ENCODE peak calls at places on chromosome 17, in four cellular contexts. B is endothelial cell, J is RWPE2, D is PC-3. T is an unnamed sample.

GRCh38 chr17:74235040-74235581 is 21.7 kb downstream of the TTYH2 start:
- DNase-seq in B (no peak), J (peak; percentile 42), D (no peak), T (no peak)

GRCh38 chr17:74148901-74149596 is 54.4 kb upstream of the RPL38 start:
- DNase-seq in J (peak; percentile 5), B (no peak), D (no peak), T (no peak)

GRCh38 chr17:17480593-17481148 is 3.9 kb downstream of the MED9 start:
- DNase-seq in D (no peak), B (no peak), J (no peak), T (no peak)

GRCh38 chr17:68424188-68424587 is 33.1 kb downstream of the WIPI1 start:
- DNase-seq in B (no peak), D (no peak), J (no peak), T (no peak)

GRCh38 chr17:44610871-44611270 is 45.4 kb upstream of the MEIOC start:
- DNase-seq in J (no peak), D (no peak), B (no peak), T (peak; percentile 24)

GRCh38 chr17:67746704-67747571 is 29.2 kb downstream of the NOL11 start:
- DNase-seq in B (no peak), J (no peak), D (no peak), T (no peak)

GRCh38 chr17:38868095-38868967 is 1.5 kb upstream of the LASP1 start:
- DNase-seq in D (no peak), B (peak; percentile 36), J (no peak), T (no peak)

GRCh38 chr17:72421128-72422092 is 300.6 kb downstream of the SOX9 start:
- DNase-seq in J (peak; percentile 97), D (peak; percentile 100), B (no peak), T (peak; percentile 99)

GRCh38 chr17:77420804-77421634 is 280.2 kb downstream of the SEC14L1 start:
- DNase-seq in J (no peak), B (peak; percentile 44), D (no peak), T (peak; percentile 82)

GRCh38 chr17:69084911-69085310 is 24.2 kb upstream of the ABCA9 start:
- DNase-seq in D (peak; percentile 48), B (peak; percentile 21), J (no peak), T (no peak)

GRCh38 chr17:82889496-82890338 is 49.9 kb upstream of the ZNF750 start:
- DNase-seq in D (peak; percentile 98), B (no peak), J (no peak), T (no peak)

GRCh38 chr17:40522250-40522960 is 21.0 kb upstream of the TNS4 start:
- DNase-seq in D (no peak), J (peak; percentile 3), B (no peak), T (peak; percentile 53)

GRCh38 chr17:82832881-82833475 is 6.8 kb downstream of the ZNF750 start:
- DNase-seq in J (peak; percentile 48), B (no peak), D (no peak), T (no peak)

GRCh38 chr17:77096570-77097214 is 44.1 kb upstream of the SEC14L1 start:
- DNase-seq in D (peak; percentile 71), J (no peak), B (no peak), T (peak; percentile 49)

DNA sequence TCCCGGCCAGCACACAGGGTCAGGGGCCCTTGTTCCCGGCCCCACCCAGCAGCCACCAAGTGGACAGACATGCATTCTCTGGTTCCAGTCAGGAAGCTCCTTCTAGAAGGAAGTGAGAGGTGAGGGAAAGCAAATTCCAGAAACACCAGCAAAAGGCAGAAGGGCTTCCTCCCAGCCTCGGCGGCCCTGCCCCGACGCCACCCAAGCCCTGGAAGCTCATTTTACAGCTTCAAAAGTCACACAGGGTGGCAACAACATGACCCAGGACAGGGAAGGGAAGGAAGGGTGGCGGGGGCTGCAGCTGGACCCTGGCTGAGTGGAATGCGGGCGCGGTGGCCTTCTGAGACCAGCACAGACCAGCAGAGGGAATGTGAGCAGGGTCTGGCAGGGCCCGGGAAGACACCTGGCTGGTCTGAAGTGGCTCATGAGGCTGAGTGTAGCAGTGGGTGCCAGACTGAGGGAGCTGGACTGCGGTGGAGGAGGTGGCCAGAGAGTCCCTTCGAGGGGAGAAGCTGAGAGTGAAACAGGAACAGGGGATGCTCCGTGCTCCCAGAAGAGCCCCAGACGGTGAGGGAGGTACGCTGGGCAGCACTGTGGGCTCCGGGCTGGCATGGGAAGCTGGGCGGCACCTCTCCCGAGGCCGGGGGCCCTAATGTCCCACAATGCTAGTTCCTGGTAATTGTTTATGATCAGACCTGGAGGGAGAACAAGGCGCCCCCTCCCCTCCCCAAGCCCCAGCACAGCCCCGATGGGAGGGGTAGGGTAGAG is 1.9 kb upstream of the UNC13D start:
- DNase-seq in J (no peak), B (no peak), D (peak; percentile 52), T (no peak)
- TF ChIP-seq CTCF in J (no peak), B (no peak), D (no peak), T (no peak)

DNA sequence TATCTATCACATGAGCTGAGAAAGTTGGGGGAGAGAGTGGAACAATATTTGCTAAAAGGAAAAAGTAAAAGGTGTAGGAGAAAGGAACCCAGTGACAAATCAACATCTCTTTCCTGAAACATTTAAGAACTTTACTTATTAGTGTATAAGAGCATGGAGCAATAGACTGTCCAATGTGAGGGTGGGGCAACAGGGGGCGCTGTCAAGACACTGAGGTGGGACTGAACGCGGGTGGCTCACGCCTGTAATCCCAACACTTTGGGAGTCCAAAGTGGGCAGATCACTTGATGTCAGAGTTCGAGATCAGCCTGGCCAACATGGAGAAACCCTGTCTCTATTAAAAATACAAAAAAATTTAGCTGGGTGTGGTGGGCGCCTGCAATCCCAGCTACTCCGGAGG is 21.2 kb downstream of the PCTP start:
- DNase-seq in J (no peak), D (no peak), B (no peak), T (no peak)
- TF ChIP-seq CTCF in J (no peak), D (peak; percentile 33), B (no peak), T (no peak)

DNA sequence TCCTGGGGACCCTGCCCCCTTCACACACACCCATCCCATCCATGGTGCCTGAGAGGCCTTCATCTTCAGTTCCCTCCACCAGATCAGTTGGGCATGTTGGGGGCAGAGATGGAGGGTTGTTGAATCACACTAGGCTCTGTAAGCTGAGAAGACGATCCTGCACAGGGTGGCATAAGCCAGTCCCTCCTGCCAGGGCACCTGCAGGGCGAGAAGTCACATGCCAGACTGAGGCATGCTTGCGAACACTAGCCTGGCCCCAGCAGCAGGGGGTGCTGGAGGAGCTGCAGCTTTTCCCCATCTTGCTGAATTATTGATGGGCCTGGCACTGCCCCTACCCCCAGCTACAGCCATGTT is 6.1 kb upstream of the TBX2 start:
- DNase-seq in D (peak; percentile 47), B (no peak), J (no peak), T (peak; percentile 74)
- TF ChIP-seq CTCF in D (peak; percentile 59), B (no peak), J (no peak), T (no peak)

DNA sequence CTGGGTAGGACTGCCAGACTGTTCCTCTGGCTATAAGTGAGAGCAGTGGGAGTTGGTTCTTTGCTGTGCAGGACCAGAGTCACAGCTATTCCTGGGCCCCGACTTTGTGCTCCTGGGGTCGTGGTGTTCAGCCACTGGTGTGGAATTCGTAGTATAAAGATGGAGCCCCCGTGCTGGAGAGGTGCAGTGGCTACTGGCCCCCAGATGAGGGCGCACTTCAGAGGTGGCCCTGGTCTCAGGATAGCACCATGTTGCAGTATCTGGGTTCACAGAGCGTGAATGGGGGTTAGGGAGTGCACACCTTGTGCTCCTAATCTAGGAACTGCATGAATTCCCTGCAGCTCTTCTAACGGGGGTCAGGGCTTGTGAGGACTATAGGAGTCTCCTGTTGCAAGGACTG is 21.1 kb downstream of the TANC2 start:
- DNase-seq in D (no peak), B (no peak), J (no peak), T (no peak)
- TF ChIP-seq CTCF in D (peak; percentile 67), B (peak; percentile 52), J (peak; percentile 25), T (peak; percentile 19)

GRCh38 chr17:43006639-43007551 is at the start of gene IFI35:
- DNase-seq in B (peak; percentile 72), D (peak; percentile 60), J (no peak), T (peak; percentile 86)

GRCh38 chr17:42999003-42999525 is 845 bp downstream of the RPL27 start:
- DNase-seq in J (no peak), B (no peak), D (no peak), T (no peak)

GRCh38 chr17:42997984-42998938 is at the start of gene RPL27:
- DNase-seq in B (peak; percentile 92), J (peak; percentile 98), D (peak; percentile 98), T (peak; percentile 99)

DNA sequence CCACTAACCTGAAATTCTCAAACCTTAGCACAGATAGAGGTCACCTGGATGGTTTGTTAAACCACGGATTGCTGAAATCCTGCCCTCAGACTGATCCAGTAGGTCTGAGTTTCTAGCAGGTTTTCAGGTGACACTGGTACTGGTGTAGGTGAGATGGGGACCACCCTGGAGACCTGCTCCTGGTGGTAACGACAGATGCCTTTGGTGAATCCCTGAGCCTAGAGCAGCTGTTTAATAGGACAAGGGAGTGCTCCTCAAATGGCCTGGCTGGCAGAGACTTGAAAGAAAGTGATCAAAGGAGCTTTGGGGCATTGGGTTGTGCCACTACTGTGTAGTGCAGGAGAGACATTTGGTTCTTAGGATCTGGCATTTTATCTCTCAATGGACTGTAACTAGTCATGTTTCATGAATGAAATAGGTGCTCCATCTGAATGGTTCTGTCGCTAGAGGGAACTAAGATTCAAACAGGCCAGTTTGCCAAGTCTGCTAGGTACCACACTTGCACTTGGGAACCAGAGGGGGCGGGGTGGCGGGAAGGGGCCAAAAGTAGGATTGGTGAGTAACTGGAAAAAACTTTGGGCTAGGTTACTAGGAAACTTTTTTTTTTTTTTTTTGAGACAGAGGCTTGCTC is 2.9 kb upstream of the IFI35 start:
- DNase-seq in D (peak; percentile 67), J (no peak), B (no peak), T (peak; percentile 82)
- TF ChIP-seq CTCF in D (peak; percentile 17), J (peak; percentile 38), B (no peak), T (no peak)

DNA sequence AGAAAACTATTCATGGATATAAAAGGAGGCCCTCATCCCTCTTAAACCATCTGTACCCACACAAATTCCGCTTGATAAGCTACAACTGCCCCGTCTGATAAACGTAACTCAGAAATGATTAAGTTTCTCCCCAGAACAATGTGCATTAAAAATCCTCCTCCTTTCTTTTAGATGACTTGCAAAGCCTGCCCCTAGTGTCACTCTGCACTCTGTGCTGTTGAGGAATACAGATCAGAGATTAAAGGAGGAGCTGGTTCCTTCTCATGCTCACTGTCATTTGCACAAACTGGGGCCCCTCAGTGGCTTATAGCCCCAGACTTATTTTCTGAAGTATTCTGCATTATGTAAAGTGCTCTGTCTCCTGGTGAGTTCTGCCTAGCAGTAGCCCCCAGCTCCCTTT is 33.3 kb downstream of the CDRT15 start:
- DNase-seq in J (no peak), D (peak; percentile 26), B (no peak), T (no peak)
- TF ChIP-seq CTCF in J (no peak), D (peak; percentile 52), B (no peak), T (no peak)

GRCh38 chr17:28726396-28726911 is 421 bp upstream of the TLCD1 start:
- DNase-seq in B (peak; percentile 52), J (no peak), D (peak; percentile 54), T (peak; percentile 67)

GRCh38 chr17:28724500-28725165 is 1.4 kb downstream of the TLCD1 start:
- DNase-seq in B (no peak), D (no peak), J (no peak), T (no peak)

GRCh38 chr17:28726912-28727726 is 1.1 kb upstream of the TLCD1 start:
- DNase-seq in J (peak; percentile 91), B (peak; percentile 98), D (peak; percentile 93), T (peak; percentile 97)

GRCh38 chr17:28725660-28726395 is at the start of gene TLCD1:
- DNase-seq in J (peak; percentile 90), D (peak; percentile 68), B (peak; percentile 69), T (peak; percentile 91)

GRCh38 chr17:28725166-28725659 is 820 bp downstream of the TLCD1 start:
- DNase-seq in J (no peak), D (peak; percentile 30), B (no peak), T (peak; percentile 71)
- TF ChIP-seq CTCF in J (no peak), D (no peak), B (no peak), T (no peak)

T was measured in MCF 10A.